ENCODE peak calls at places on chromosomes 11 and 22, in four cellular contexts. E is GM12878, F is K562, T is HepG2. O is an unnamed sample.

GRCh38 chr11:57302489-57302888 is 22.3 kb downstream of the TNKS1BP1 start:
- DNase-seq in E (no peak), F (no peak), T (no peak), O (no peak)

GRCh38 chr11:699116-699508 is 3.5 kb downstream of the TMEM80 start:
- DNase-seq in E (no peak), F (no peak), T (no peak), O (no peak)

GRCh38 chr22:17845790-17846189 is 71.5 kb upstream of the BID start:
- DNase-seq in E (no peak), F (no peak), T (no peak), O (no peak)

GRCh38 chr22:46070722-46071450 is 79.4 kb upstream of the PPARA start:
- DNase-seq in E (no peak), F (no peak), T (no peak), O (peak)

GRCh38 chr11:114348200-114349191 is 51.8 kb downstream of the C11orf71 start:
- DNase-seq in E (no peak), F (peak), T (peak), O (peak)

GRCh38 chr22:16960884-16961249 is 47.2 kb downstream of the GAB4 start:
- DNase-seq in E (no peak), F (no peak), T (no peak), O (peak)

GRCh38 chr11:69812256-69812655 is 7.0 kb downstream of the FGF3 start:
- DNase-seq in E (no peak), F (no peak), T (no peak), O (no peak)

GRCh38 chr22:50687829-50688228 is 15.2 kb downstream of the SHANK3 start:
- DNase-seq in E (no peak), F (no peak), T (no peak), O (no peak)

GRCh38 chr11:46381046-46381835 is at the start of gene MDK:
- DNase-seq in E (no peak), F (peak), T (peak), O (peak)

GRCh38 chr11:70568504-70569172 is 170.3 kb downstream of the CTTN start:
- DNase-seq in E (no peak), F (peak), T (no peak), O (no peak)

GRCh38 chr11:130771708-130772107 is 144.6 kb downstream of the SNX19 start:
- DNase-seq in E (no peak), F (no peak), T (no peak), O (no peak)

GRCh38 chr22:50436134-50436830 is 38.6 kb downstream of the SBF1 start:
- DNase-seq in E (no peak), F (no peak), T (no peak), O (no peak)

GRCh38 chr11:16876053-16876752 is 137.8 kb downstream of the C11orf58 start:
- DNase-seq in E (no peak), F (no peak), T (no peak), O (no peak)

GRCh38 chr11:31955838-31956237 is 135.0 kb upstream of the RCN1 start:
- DNase-seq in E (no peak), F (no peak), T (no peak), O (no peak)

GRCh38 chr22:44403930-44404329 is 91.2 kb upstream of the SHISAL1 start:
- DNase-seq in E (no peak), F (no peak), T (no peak), O (no peak)

GRCh38 chr22:50613291-50613981 is 12.8 kb downstream of the MAPK8IP2 start:
- DNase-seq in E (no peak), F (peak), T (peak), O (no peak)

GRCh38 chr11:80116796-80117195 is 676.0 kb upstream of the TENM4 start:
- DNase-seq in E (no peak), F (no peak), T (no peak), O (no peak)

GRCh38 chr22:26848244-26848920 is 191.0 kb downstream of the MIAT start:
- DNase-seq in E (no peak), F (no peak), T (no peak), O (no peak)

GRCh38 chr11:46969379-46969778 is 32.8 kb downstream of the CSTPP1 start:
- DNase-seq in E (no peak), F (no peak), T (no peak), O (no peak)

GRCh38 chr11:106271126-106271525 is 193.7 kb downstream of the AASDHPPT start:
- DNase-seq in E (no peak), F (no peak), T (no peak), O (no peak)

GRCh38 chr11:18452927-18453326 is 2.7 kb upstream of the LDHAL6A start:
- DNase-seq in E (no peak), F (peak), T (no peak), O (no peak)

GRCh38 chr11:11998091-11998781 is 10.2 kb downstream of the DKK3 start:
- DNase-seq in E (peak), F (no peak), T (no peak), O (no peak)

GRCh38 chr11:36010010-36010740 is 66.3 kb downstream of the LDLRAD3 start:
- DNase-seq in E (no peak), F (no peak), T (no peak), O (no peak)

GRCh38 chr22:48796295-48797015 is 1031.2 kb downstream of the BRD1 start:
- DNase-seq in E (no peak), F (no peak), T (no peak), O (no peak)

GRCh38 chr11:8277691-8278090 is 14.0 kb upstream of the LMO1 start:
- DNase-seq in E (no peak), F (no peak), T (no peak), O (no peak)

GRCh38 chr11:131253142-131253884 is 117.1 kb upstream of the NTM start:
- DNase-seq in E (no peak), F (no peak), T (no peak), O (no peak)

GRCh38 chr11:29328961-29329441 is 687.8 kb downstream of the KCNA4 start:
- DNase-seq in E (no peak), F (peak), T (peak), O (peak)

GRCh38 chr11:126495806-126496205 is 140.3 kb downstream of the ST3GAL4 start:
- DNase-seq in E (no peak), F (no peak), T (no peak), O (no peak)

GRCh38 chr11:57379732-57380131 is 1.2 kb downstream of the PRG3 start:
- DNase-seq in E (no peak), F (peak), T (no peak), O (peak)

GRCh38 chr11:63573881-63574855 is 11.0 kb upstream of the PLAAT2 start:
- DNase-seq in E (no peak), F (peak), T (peak), O (no peak)

GRCh38 chr11:2190670-2191471 is 19.3 kb upstream of the TH start:
- DNase-seq in E (no peak), F (no peak), T (no peak), O (no peak)

GRCh38 chr11:2194877-2195755 is 23.5 kb upstream of the TH start:
- DNase-seq in E (no peak), F (peak), T (peak), O (peak)

GRCh38 chr11:2195756-2196088 is 24.1 kb upstream of the TH start:
- DNase-seq in E (no peak), F (no peak), T (no peak), O (no peak)

GRCh38 chr11:2192435-2192834 is 20.8 kb upstream of the TH start:
- DNase-seq in E (no peak), F (no peak), T (no peak), O (no peak)

GRCh38 chr11:2193099-2193886 is 21.7 kb upstream of the TH start:
- DNase-seq in E (no peak), F (peak), T (no peak), O (no peak)
- TF ChIP-seq TARDBP in E (no peak), F (no peak), T (no peak), O (no peak)

DNA sequence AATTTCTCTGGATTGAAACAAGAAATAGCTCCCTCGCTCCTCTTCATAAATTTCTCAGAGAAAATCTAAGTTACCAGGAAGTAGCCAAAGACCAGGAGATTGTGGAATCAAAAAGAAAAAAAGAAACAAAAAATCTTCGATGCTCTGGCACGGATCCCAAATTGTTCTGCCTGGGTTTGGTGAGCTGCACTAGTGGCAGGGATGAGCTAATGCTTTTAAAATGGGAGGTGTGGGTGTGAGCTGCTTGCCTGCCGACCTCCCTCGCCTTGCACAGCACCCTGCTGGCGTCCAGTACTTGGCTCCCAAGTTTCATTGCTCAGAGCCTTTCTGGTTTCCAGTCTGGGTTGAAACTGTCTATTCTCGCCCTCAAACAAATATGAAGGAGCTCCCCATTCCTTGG is 2.5 kb downstream of the TIMP3 start:
- DNase-seq in E (no peak), F (no peak), T (no peak), O (no peak)
- TF ChIP-seq TARDBP in E (no peak), F (no peak), T (no peak), O (no peak)

DNA sequence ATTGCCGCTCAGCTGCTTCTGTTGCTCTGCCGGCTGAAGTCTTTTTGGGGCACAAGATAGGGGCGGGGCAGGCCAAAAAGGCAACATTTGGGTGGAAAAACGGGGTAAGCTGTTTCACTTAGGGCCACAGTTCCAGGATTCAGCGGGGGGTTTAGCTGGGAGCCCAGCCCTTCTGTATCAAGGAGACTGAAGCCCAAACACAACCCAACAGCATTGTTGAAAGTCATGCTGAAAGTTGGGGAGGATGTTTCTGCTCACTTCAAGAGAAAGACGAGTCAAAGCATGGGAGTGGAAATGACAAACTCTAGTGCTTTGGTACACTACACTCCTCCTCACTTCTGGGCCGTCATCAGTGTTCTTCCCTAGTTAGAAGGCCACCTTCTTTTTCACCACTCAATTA is 56.1 kb upstream of the GNAZ start:
- DNase-seq in E (no peak), F (no peak), T (no peak), O (no peak)
- TF ChIP-seq TARDBP in E (no peak), F (no peak), T (no peak), O (no peak)

DNA sequence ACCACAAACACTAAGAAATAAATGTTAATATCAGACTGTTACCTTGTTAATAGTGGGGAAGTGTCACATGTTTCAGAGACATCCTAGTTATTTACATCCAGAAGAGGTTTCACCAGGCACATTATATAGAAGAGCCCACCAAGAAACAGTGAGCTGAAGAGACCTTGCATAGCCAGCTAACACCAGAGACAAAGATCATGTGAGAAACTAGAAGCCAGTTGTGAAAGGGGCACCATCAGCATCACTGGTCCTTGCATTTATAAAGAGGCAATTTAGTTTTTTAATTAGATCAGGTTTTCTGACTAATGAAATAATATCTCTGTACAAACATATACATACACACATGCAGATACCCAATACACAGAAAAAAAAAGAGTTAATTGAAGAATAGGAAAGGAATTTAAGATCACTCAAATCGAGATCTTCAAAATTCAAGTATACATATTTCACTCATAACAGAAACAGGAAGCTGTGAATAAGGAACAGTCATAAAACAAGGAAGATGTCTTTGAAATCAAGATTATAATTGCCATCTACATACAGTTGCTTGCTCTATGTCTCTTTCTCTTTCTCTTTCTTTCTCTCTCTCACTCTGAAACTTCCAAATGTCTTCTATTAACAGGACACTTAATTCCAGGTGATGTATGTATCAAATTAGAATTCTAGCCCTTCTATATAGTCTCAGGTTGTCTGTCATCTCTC is 348.7 kb downstream of the ETS1 start:
- DNase-seq in E (no peak), F (no peak), T (no peak), O (no peak)
- TF ChIP-seq TARDBP in E (no peak), F (no peak), T (no peak), O (no peak)

DNA sequence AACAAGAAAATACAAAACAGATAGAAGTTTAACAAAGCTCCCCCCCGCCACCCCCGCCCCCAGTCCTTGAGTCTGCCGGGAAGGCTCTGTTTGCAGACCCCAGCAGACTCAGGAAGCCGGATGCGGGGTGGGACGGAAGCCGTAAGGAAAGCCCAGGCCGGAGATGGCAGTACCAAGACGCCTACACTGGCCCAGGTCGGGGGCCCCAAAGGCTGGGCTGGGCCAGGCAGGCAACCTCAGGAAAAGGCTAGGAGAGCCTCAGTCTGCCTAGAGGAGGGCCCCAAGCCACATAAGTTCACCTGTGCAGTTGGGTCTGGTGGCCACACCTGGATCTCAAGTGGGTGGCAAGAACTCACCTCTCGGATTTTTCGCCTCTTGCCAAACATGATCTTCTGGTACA is 4.0 kb upstream of the GAL3ST1 start:
- DNase-seq in E (no peak), F (no peak), T (no peak), O (no peak)
- TF ChIP-seq TARDBP in E (no peak), F (no peak), T (no peak), O (no peak)

DNA sequence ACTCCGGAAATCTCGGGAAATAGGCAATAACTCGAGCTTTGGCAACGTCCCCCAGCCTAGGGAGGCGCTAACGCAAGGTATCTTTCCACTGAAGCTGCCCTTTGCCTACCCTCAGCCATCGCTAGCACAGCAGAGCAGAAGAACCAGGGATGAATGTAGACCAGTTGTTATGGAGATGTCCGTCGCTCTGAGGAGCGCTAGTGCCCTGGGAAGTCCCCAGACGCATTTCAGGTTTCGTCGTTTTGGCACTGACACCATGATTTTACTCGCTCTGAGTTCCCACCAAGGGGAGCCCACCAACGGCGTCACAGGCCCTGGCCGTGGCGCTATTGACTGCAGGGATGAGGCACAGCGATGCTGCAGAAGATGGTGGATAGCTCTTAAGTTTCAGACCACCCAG is 22.7 kb upstream of the BDNF start:
- DNase-seq in E (no peak), F (no peak), T (no peak), O (no peak)
- TF ChIP-seq TARDBP in E (no peak), F (no peak), T (no peak), O (no peak)

DNA sequence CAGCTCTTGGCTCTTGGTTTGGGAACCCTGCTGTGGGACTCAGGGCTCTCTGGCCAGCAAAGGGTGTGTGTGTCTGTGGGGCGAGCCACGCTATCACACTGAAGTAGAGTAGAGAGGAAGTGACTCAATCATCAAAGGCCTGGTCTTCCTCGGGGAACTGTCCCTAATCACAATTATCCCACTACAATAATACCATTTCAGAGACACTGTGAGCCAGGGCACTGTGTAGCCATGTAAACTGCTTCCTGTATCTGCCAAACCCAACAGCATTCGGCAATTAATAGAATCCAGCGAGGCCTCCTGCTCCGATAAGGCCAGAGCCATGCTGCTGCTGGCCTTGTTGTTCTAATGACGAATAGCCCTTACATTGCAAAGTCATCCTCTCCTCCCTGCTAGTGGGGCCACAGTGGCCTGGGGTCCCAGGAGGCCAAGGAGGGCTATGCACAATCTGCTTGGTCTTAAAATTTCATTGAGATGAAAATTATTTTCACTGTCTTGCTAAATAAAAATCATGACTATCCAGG is 49.8 kb upstream of the LMO2 start:
- DNase-seq in E (peak), F (peak), T (no peak), O (no peak)
- TF ChIP-seq TARDBP in E (no peak), F (no peak), T (no peak), O (no peak)

DNA sequence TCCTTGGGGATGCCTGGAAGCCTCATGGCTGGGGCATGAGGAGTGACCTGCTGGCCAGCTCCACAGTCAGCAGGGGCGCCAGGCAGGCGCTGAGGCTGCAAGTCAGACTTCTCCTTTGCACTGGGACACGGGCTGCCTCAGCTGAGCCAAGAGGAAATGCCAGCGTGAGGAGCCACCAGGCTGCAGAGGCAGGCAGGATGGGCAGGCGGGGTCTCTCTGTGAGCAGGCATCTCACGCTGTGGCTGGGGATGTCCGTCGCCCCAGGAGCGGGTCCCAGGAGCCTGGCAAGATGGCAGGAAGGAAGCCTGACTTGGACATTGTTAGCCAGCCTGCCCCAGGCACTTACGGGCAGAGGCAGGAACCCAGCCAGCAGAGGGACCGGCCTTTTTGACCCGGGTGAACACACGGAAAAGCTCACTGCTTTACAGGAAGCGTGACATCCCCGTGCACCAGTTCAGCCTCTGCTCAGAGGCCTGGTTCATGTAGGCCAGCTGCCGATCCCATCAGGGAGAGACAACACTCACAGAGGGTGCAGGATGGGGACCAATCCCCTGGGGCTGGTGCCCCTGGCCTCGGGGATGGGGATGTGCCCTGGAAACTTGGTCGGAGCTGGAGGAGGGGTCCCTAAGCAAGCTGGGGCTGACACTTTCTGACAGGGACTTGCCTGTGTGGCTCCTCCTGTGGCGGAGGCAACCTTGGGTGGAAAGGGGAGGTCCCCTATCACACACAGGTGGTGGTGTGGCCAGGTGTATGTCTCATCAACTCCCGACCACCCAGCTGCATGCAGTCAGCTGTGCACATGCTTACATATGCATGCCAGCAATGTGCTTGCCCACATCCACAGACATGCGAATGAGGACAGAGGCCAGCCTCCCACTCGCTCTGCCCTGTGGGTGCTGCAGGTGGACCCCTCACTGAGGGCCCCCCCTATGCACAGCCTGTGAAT is 10.0 kb downstream of the GNB1L start:
- DNase-seq in E (no peak), F (no peak), T (no peak), O (no peak)
- TF ChIP-seq TARDBP in E (no peak), F (no peak), T (no peak), O (no peak)